ENCODE peak calls at places on chromosomes 12 and 14, in five cellular contexts. T is K562, S is GM12878, V is HepG2, L is H1. W is an unnamed sample.

GRCh38 chr12:52164624-52165023 is 27.2 kb downstream of the KRT80 start:
- DNase-seq in T (no peak), S (no peak), L (no peak), V (peak), W (no peak)

GRCh38 chr14:53620325-53620716 is 336.3 kb downstream of the BMP4 start:
- DNase-seq in L (no peak), T (no peak), V (no peak), S (no peak), W (no peak)

GRCh38 chr14:95431199-95432145 is 85.0 kb downstream of the SYNE3 start:
- DNase-seq in S (no peak), L (peak), V (no peak), T (peak), W (peak)

GRCh38 chr14:100664841-100665425 is 61.8 kb upstream of the DLK1 start:
- DNase-seq in L (no peak), S (no peak), T (no peak), V (no peak), W (no peak)

GRCh38 chr14:51079489-51079888 is 15.4 kb downstream of the TRIM9 start:
- DNase-seq in S (no peak), V (no peak), T (no peak), L (no peak), W (no peak)

GRCh38 chr12:101945361-101946232 is 68.2 kb downstream of the DRAM1 start:
- DNase-seq in V (peak), L (no peak), S (no peak), T (no peak), W (no peak)

GRCh38 chr14:61925732-61926445 is 163.7 kb downstream of the SNAPC1 start:
- DNase-seq in S (no peak), T (no peak), V (no peak), L (no peak), W (no peak)

GRCh38 chr12:14756331-14757143 is 46.7 kb downstream of the WBP11 start:
- DNase-seq in L (peak), T (peak), V (peak), S (no peak), W (peak)

GRCh38 chr12:46187023-46187422 is 81.8 kb downstream of the SLC38A1 start:
- DNase-seq in V (no peak), S (no peak), T (no peak), L (no peak), W (no peak)

DNA sequence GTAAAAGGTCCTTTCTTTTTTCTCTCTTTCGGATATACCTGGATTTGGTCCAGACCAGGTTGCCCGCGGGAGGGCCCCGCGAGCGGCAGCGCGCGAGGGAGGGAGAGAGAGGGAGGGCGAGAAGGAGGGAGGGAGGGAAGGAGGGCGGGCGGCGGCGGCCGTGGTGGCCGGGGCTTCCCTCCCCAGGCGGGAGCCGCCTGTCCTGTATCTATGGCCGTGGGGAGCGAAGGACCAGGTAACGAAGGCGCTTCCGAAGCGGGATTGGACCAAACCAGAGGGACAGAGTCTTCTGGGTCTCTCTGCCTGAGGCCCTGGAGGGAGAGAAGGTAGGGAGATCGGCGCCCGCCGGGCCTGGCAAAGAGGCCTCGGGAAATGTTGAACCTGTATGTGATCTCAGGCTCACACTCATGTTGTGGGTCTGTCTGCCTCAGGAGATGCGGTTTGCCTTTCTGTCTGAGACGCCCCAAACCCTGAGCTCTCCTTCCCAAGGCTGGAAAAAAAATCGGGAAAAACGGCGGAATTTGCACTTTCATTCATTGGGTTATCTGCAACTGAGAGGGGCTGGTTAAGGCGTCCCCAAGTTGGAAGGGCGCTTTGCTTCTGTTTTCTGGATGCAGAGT is 5.2 kb upstream of the HOXC9 start:
- DNase-seq in T (peak), S (no peak), V (no peak), L (no peak), W (no peak)
- TF ChIP-seq SP1 in T (no peak), S (no peak), V (no peak), L (no peak), W (no peak)

GRCh38 chr12:94649349-94650142 is 811 bp downstream of the TMCC3 start:
- DNase-seq in L (peak), V (no peak), S (no peak), T (no peak), W (peak)

GRCh38 chr12:94644622-94645021 is 5.7 kb downstream of the TMCC3 start:
- DNase-seq in T (no peak), V (no peak), L (no peak), S (peak), W (no peak)

GRCh38 chr12:94648578-94648977 is 1.8 kb downstream of the TMCC3 start:
- DNase-seq in L (no peak), T (no peak), V (no peak), S (no peak), W (no peak)

DNA sequence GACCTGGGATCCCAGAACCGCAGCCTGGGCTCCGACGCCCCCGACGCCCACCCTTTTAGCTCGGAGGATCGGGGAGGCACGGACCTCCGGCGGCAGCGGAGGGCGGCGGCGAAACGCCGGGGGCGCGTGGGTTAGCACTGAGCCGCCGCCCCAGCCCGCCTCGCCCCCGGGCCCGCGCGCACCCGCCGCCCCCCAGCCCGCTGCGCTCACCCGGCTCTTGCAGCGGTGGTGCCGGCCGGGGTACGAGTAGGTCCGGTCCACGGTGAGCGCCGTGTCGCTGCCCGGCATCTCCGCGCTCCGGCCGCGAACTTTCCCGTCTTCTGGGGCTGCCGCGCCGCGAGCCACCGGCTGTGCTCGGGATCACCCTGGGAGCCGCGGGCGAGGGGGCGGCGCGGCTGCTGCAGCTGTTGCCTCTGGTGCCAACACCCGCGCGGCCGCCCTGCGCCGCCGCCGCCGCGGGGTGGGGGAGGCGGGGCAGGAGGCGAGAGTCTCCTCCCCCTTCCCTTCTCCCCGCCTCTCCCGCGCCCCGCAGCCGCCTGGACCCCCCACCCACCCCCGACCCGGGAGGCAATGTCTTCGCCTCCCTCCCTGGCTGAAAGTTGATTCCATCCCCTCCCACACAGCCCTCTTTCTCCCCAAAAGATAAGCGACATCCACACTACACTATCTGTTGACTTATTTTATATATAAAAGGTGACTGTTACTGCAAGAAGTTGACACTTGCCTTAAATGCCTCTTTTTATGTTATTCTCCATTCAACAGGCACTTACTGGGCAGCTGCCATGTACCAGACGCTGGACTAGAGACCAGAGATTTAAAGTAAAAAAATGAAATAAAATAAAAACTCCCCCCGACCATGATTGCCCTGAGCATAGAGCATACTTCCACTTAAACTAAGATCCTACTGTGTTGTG is at the start of gene TMCC3:
- DNase-seq in L (peak), T (no peak), S (no peak), V (no peak), W (peak)
- TF ChIP-seq USF2 in L (no peak), T (no peak), S (no peak), V (no peak), W (no peak)

DNA sequence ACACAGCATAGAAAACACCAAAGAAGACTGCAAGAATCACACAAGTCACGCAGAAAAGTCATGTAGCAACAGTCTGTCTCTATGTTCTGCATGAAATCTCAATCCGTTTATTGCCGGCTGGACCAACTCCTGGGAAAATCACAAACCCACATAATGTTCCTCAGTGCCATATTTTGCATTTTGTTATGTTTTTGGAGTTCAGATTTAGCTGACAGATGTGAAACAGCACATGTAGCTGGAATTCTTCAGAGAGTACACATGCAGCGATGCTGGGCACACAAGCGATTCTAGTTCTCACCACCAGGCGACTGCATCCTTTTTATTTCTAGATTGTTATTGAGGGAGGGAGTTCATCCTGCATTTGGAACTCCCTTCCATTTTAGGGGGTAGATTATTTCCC is 193.2 kb downstream of the APAF1 start:
- DNase-seq in L (no peak), T (no peak), S (no peak), V (no peak), W (peak)
- TF ChIP-seq SP1 in L (no peak), T (no peak), S (no peak), V (no peak), W (no peak)

GRCh38 chr14:103207038-103207403 is 83.8 kb downstream of the TNFAIP2 start:
- DNase-seq in S (no peak), T (peak), V (no peak), L (peak), W (peak)
- TF ChIP-seq USF2 in S (no peak), T (no peak), V (no peak), L (no peak), W (no peak)

GRCh38 chr12:114888928-114889327 is 205.0 kb upstream of the TBX3 start:
- DNase-seq in T (no peak), S (no peak), L (no peak), V (no peak), W (no peak)

GRCh38 chr12:114884535-114884934 is 200.6 kb upstream of the TBX3 start:
- DNase-seq in T (no peak), S (no peak), V (no peak), L (no peak), W (no peak)

GRCh38 chr12:114885501-114885900 is 201.5 kb upstream of the TBX3 start:
- DNase-seq in V (no peak), S (no peak), L (no peak), T (no peak), W (no peak)

DNA sequence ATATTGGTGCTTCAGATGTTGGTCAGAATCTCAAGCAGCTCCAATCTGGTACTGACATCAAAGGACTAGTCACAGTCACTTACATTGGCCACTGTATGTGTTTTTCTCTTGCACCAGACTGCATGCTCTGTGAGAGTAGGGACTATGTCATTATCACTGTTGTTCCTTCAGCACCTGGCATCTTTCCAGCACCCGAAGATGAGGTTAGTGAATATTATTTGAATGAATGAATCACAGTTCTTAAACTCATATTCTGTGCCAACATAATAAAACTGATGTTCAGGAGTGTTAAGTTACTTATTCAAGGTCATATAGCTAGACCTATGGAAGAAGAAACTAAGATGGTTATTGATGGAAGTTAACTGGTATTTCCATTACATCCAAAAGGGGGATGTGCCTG is 204.5 kb upstream of the TBX3 start:
- DNase-seq in T (no peak), L (no peak), V (no peak), S (no peak), W (no peak)
- TF ChIP-seq SP1 in T (no peak), L (no peak), V (no peak), S (no peak), W (no peak)

W was measured in WTC11.